ENCODE peak calls at places on chromosomes 1 and 21, in five cellular contexts. One of them, this sample, is unnamed.

GRCh38 chr21:45081636-45082035 is 7.3 kb downstream of the ADARB1 start:
- DNase-seq in Calu3: no peak
- DNase-seq in activated gamma-delta T cell: no peak
- DNase-seq in naive thymus-derived CD8-positive, alpha-beta T cell: no peak
- DNase-seq in colonic mucosa: no peak
- DNase-seq in this sample: no peak

GRCh38 chr1:200275415-200275814 is 134.4 kb downstream of the ZNF281 start:
- DNase-seq in activated gamma-delta T cell: no peak
- DNase-seq in naive thymus-derived CD8-positive, alpha-beta T cell: no peak
- DNase-seq in colonic mucosa: no peak
- DNase-seq in Calu3: no peak
- DNase-seq in this sample: no peak

GRCh38 chr1:121519042-121519755 is 334.4 kb downstream of the SRGAP2C start:
- DNase-seq in Calu3: peak
- DNase-seq in colonic mucosa: peak
- DNase-seq in activated gamma-delta T cell: peak
- DNase-seq in naive thymus-derived CD8-positive, alpha-beta T cell: peak
- DNase-seq in this sample: no peak

GRCh38 chr1:10399487-10399917 is 638 bp downstream of the PGD start:
- DNase-seq in Calu3: no peak
- DNase-seq in naive thymus-derived CD8-positive, alpha-beta T cell: no peak
- DNase-seq in activated gamma-delta T cell: no peak
- DNase-seq in colonic mucosa: no peak
- DNase-seq in this sample: peak

GRCh38 chr21:36126166-36126565 is 8.7 kb upstream of the CBR3 start:
- DNase-seq in activated gamma-delta T cell: no peak
- DNase-seq in Calu3: no peak
- DNase-seq in naive thymus-derived CD8-positive, alpha-beta T cell: no peak
- DNase-seq in colonic mucosa: peak
- DNase-seq in this sample: no peak

GRCh38 chr1:10900691-10901090 is 104.2 kb upstream of the CASZ1 start:
- DNase-seq in naive thymus-derived CD8-positive, alpha-beta T cell: no peak
- DNase-seq in activated gamma-delta T cell: no peak
- DNase-seq in colonic mucosa: peak
- DNase-seq in Calu3: no peak
- DNase-seq in this sample: no peak

GRCh38 chr21:43815107-43815742 is 25.8 kb downstream of the RRP1 start:
- DNase-seq in colonic mucosa: no peak
- DNase-seq in naive thymus-derived CD8-positive, alpha-beta T cell: no peak
- DNase-seq in activated gamma-delta T cell: no peak
- DNase-seq in Calu3: peak
- DNase-seq in this sample: no peak

GRCh38 chr1:54949971-54950360 is 30.5 kb upstream of the TMEM61 start:
- DNase-seq in naive thymus-derived CD8-positive, alpha-beta T cell: no peak
- DNase-seq in activated gamma-delta T cell: no peak
- DNase-seq in colonic mucosa: no peak
- DNase-seq in Calu3: no peak
- DNase-seq in this sample: no peak

This sample was measured in foreskin melanocyte.